ENCODE peak calls at places on chromosomes 2 and 18, in seven cellular contexts. A is GM20000; W is WERI-Rb-1; G is activated CD8-positive, alpha-beta T cell treated with anti-CD3 and anti-CD28 coated beads for 36 hours; S is B cell; F is uterus; O is type B pancreatic cell. H is an unnamed sample.

GRCh38 chr2:143230506-143231256 is 101.5 kb downstream of the ARHGAP15 start:
- DNase-seq in A (no peak), W (no peak), G (no peak), S (no peak), F (no peak), O (no peak), H (no peak)

GRCh38 chr2:80519121-80519643 is 214.6 kb upstream of the LRRTM1 start:
- DNase-seq in A (no peak), W (no peak), G (no peak), S (no peak), F (no peak), O (no peak), H (no peak)

GRCh38 chr2:120898961-120899360 is 163.3 kb downstream of the GLI2 start:
- DNase-seq in A (no peak), W (no peak), G (no peak), S (no peak), F (no peak), O (no peak), H (no peak)

GRCh38 chr2:71919701-71920100 is 228.0 kb downstream of the CYP26B1 start:
- DNase-seq in A (no peak), W (no peak), G (no peak), S (no peak), F (no peak), O (no peak), H (no peak)

GRCh38 chr2:158997037-158997785 is 28.8 kb downstream of the TANC1 start:
- DNase-seq in A (no peak), W (no peak), G (no peak), S (no peak), F (no peak), O (no peak), H (no peak)

GRCh38 chr2:67561411-67561965 is 164.4 kb downstream of the ETAA1 start:
- DNase-seq in A (no peak), W (no peak), G (no peak), S (no peak), F (peak; percentile 54), O (no peak), H (no peak)

GRCh38 chr2:9169310-9170107 is 37.1 kb upstream of the ASAP2 start:
- DNase-seq in A (no peak), W (no peak), G (no peak), S (no peak), F (no peak), O (no peak), H (no peak)

GRCh38 chr2:219099319-219099718 is 38.6 kb upstream of the IHH start:
- DNase-seq in A (no peak), W (no peak), G (no peak), S (no peak), F (no peak), O (no peak), H (no peak)

GRCh38 chr18:37754141-37754540 is 188.5 kb upstream of the CELF4 start:
- DNase-seq in A (no peak), W (no peak), G (no peak), S (no peak), F (no peak), O (no peak), H (no peak)

GRCh38 chr18:47283476-47283875 is 32.0 kb upstream of the SKOR2 start:
- DNase-seq in A (no peak), W (peak; percentile 52), G (no peak), S (no peak), F (no peak), O (no peak), H (no peak)

GRCh38 chr2:219537657-219538487 is 5.7 kb downstream of the CHPF start:
- DNase-seq in A (no peak), W (no peak), G (no peak), S (no peak), F (no peak), O (no peak), H (no peak)

GRCh38 chr2:83103602-83104001 is 1355.5 kb downstream of the SUCLG1 start:
- DNase-seq in A (no peak), W (no peak), G (no peak), S (no peak), F (no peak), O (no peak), H (no peak)

GRCh38 chr2:86284987-86285386 is 52.4 kb downstream of the REEP1 start:
- DNase-seq in A (no peak), W (peak; percentile 74), G (no peak), S (no peak), F (no peak), O (no peak), H (no peak)

GRCh38 chr2:84841577-84841976 is 39.3 kb downstream of the TRABD2A start:
- DNase-seq in A (no peak), W (no peak), G (no peak), S (no peak), F (no peak), O (no peak), H (no peak)

GRCh38 chr2:156088598-156088997 is 243.9 kb downstream of the NR4A2 start:
- DNase-seq in A (no peak), W (no peak), G (no peak), S (no peak), F (no peak), O (no peak), H (no peak)

GRCh38 chr18:61606759-61607158 is 273.5 kb downstream of the CDH20 start:
- DNase-seq in A (no peak), W (no peak), G (no peak), S (no peak), F (peak; percentile 77), O (no peak), H (peak; percentile 22)

GRCh38 chr2:228519561-228519960 is 338.1 kb upstream of the SPHKAP start:
- DNase-seq in A (no peak), W (no peak), G (no peak), S (no peak), F (no peak), O (no peak), H (no peak)

GRCh38 chr2:57906152-57906732 is 140.4 kb upstream of the VRK2 start:
- DNase-seq in A (peak; percentile 37), W (no peak), G (no peak), S (peak; percentile 57), F (no peak), O (no peak), H (peak; percentile 4)

GRCh38 chr2:236121546-236121945 is 46.6 kb downstream of the GBX2 start:
- DNase-seq in A (no peak), W (no peak), G (no peak), S (no peak), F (no peak), O (no peak), H (no peak)

GRCh38 chr2:85605406-85606115 is 3.1 kb upstream of the TMEM150A start:
- DNase-seq in A (no peak), W (no peak), G (no peak), S (no peak), F (no peak), O (no peak), H (no peak)

GRCh38 chr2:63977904-63978303 is 41.3 kb downstream of the VPS54 start:
- DNase-seq in A (peak; percentile 26), W (no peak), G (peak; percentile 70), S (no peak), F (no peak), O (no peak), H (no peak)

GRCh38 chr18:13614701-13615288 is 111.6 kb downstream of the FAM210A start:
- DNase-seq in A (peak; percentile 35), W (no peak), G (peak; percentile 60), S (peak; percentile 65), F (no peak), O (no peak), H (no peak)

GRCh38 chr2:10122500-10123280 is at the start of gene RRM2:
- DNase-seq in A (peak; percentile 97), W (peak; percentile 99), G (peak; percentile 98), S (peak; percentile 88), F (peak; percentile 92), O (peak; percentile 94), H (peak; percentile 97)

GRCh38 chr18:11533942-11534496 is 75.4 kb upstream of the SLC35G4 start:
- DNase-seq in A (no peak), W (no peak), G (no peak), S (no peak), F (no peak), O (no peak), H (no peak)

GRCh38 chr18:41347057-41347456 is 608.0 kb upstream of the PIK3C3 start:
- DNase-seq in A (no peak), W (no peak), G (no peak), S (no peak), F (no peak), O (no peak), H (no peak)

GRCh38 chr2:226799211-226799975 is at the start of gene IRS1:
- DNase-seq in A (peak; percentile 81), W (peak; percentile 60), G (peak; percentile 71), S (peak; percentile 84), F (peak; percentile 83), O (peak; percentile 84), H (peak; percentile 81)
- TF ChIP-seq CTCF in A (no peak), W (peak; percentile 64), G (no peak), S (peak; percentile 62), F (peak; percentile 51), O (peak; percentile 72), H (no peak)

DNA sequence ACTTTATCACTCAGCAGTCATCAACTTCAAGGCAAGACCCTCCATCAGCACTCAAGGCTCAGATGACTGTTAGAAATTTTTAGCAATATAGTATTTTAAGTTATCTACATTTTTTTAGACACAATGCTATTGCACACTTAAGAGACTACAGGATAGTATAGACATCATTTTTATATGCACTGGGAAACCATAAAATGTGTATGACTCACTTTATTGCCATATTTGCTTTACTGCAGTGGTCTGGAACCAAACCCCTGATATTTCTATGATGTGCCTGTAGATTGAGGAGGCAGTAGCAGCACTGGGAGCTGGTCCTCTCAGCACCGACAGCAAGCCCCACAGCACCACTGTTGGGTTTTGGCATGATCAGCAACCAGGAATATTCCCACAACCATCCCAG is 264.8 kb upstream of the HNRNPA3 start:
- DNase-seq in A (no peak), W (no peak), G (no peak), S (no peak), F (no peak), O (no peak), H (no peak)
- TF ChIP-seq CTCF in A (no peak), W (no peak), G (no peak), S (no peak), F (no peak), O (no peak), H (no peak)

DNA sequence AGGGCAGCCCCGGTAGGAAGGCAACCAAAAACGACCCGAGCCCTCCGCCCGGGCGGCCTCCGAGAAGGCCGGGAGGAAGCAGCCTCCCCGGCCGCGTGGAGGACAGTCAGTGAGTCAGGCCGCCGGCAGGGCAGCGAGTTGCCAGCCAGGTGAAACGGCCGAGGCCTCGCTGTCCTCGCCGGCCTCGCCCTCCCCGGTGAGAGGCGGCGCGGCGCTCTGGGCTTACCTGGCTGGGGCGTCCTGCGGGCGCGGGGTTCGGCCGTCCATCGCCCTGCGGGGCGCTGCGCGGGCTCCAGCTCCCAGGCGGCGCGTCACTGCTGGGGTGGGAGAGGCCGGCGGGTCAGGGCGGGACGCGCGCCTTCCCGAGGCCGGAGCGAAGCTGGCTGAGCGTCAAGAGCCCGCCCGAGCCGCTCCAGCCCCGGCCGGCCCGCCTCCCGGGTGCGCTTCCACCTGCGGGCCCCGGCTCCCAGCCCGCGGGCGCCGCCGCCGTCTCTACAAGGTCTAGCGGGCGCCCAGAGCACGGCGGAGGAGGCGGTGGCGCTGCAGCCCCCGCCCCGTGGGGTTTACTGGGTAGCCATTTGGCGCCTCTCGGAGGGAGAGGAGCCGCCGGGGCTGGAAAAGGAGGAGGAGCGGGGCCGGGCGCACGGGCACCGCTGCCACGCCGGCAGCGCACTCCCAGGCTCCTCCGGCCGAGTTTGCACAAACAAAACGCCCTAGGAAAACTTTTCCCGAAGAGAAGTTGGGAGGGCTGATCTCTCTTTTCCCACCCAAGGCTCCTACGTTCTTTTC is 499 bp downstream of the COBLL1 start:
- DNase-seq in A (peak; percentile 59), W (peak; percentile 84), G (peak; percentile 39), S (peak; percentile 89), F (peak; percentile 54), O (peak; percentile 80), H (peak; percentile 79)
- TF ChIP-seq CTCF in A (no peak), W (peak; percentile 18), G (no peak), S (no peak), F (peak; percentile 1), O (peak; percentile 4), H (no peak)

GRCh38 chr18:70121842-70122241 is 83.6 kb downstream of the RTTN start:
- DNase-seq in A (no peak), W (no peak), G (no peak), S (no peak), F (no peak), O (no peak), H (no peak)
- TF ChIP-seq CTCF in A (no peak), W (no peak), G (no peak), S (no peak), F (no peak), O (no peak), H (no peak)